ENCODE peak calls at places on chromosomes 5 and 9, in nine cellular contexts. O is esophagus squamous epithelium; X is CD8-positive, alpha-beta T cell; J is IMR-90; K is colonic mucosa; S is mesendoderm; D is left ventricle myocardium inferior; B is HL-60; I is neuronal stem cell. A is an unnamed sample. For H3K27me3, the result is how much of the 10 kb centered on the place peaks cover.

GRCh38 chr5:6713274-6714181 is at the start of gene TENT4A:
- DNase-seq in J (no peak), S (no peak), I (no peak), D (peak), O (peak), K (peak), B (peak), X (no peak), A (peak)

GRCh38 chr5:73030531-73030930 is 74.7 kb downstream of the FCHO2 start:
- DNase-seq in K (no peak), O (no peak), X (no peak), D (no peak), J (no peak), B (no peak), S (peak), I (no peak), A (no peak)

GRCh38 chr9:79778581-79778980 is 206.8 kb downstream of the TLE4 start:
- DNase-seq in D (no peak), O (no peak), I (no peak), S (no peak), K (no peak), B (no peak), J (no peak), X (no peak), A (no peak)

GRCh38 chr5:145360936-145361335 is 474.2 kb downstream of the PRELID2 start:
- DNase-seq in D (no peak), J (peak), B (no peak), S (no peak), O (no peak), K (no peak), X (no peak), I (no peak), A (no peak)

GRCh38 chr9:123778232-123778902 is 151.6 kb downstream of the DENND1A start:
- DNase-seq in J (no peak), S (peak), I (no peak), B (no peak), X (no peak), O (no peak), D (no peak), K (no peak), A (no peak)

GRCh38 chr5:119470851-119471451 is 18.7 kb downstream of the HSD17B4 start:
- DNase-seq in D (no peak), B (no peak), I (peak), K (no peak), X (no peak), S (peak), O (no peak), J (peak), A (no peak)

GRCh38 chr5:64979518-64979917 is 210.8 kb downstream of the CWC27 start:
- DNase-seq in O (no peak), D (no peak), X (no peak), S (no peak), B (no peak), I (no peak), J (no peak), K (no peak), A (no peak)

GRCh38 chr5:154493274-154493673 is 15.2 kb upstream of the HAND1 start:
- DNase-seq in X (no peak), O (no peak), D (no peak), B (no peak), K (no peak), J (no peak), S (no peak), I (no peak), A (no peak)

GRCh38 chr9:128575921-128576320 is 23.5 kb downstream of the SPTAN1 start:
- DNase-seq in K (no peak), X (no peak), B (no peak), I (no peak), O (no peak), J (no peak), D (no peak), S (no peak), A (no peak)

GRCh38 chr5:111930905-111931461 is 174.0 kb upstream of the NREP start:
- DNase-seq in O (no peak), K (no peak), J (peak), B (peak), X (no peak), D (no peak), I (no peak), S (no peak), A (no peak)

DNA sequence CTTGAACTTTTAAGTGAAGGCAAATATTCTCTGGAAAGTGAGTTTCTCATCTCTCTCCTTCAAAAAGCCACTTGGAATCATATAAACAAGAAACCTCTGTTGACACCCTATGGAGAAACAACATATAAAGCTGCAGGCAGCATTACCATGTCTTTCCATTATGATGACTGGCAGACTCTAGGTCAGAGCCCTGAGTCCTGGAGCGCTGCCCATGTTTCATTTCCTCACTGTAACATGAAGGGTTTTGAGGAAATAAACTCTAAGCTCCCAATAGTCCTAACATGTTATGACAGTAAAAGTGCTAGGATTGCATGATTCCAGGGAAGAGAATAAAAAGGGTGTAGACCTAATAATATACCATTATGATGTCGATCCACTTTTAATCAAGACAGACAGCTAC is 220.6 kb downstream of the CTNND2 start:
- DNase-seq in J (no peak), K (peak), I (no peak), S (no peak), D (peak), B (no peak), X (no peak), O (no peak), A (peak)
- H3K27me3 ChIP-seq in J (under half), K (under half), I (under half), S (under half), D (under half), B (under half), X (under half), O (under half), A (under half)

GRCh38 chr9:133276923-133277322 is 1.9 kb upstream of the ABO start:
- DNase-seq in I (no peak), K (no peak), X (no peak), J (no peak), S (no peak), O (no peak), B (no peak), D (no peak), A (no peak)

GRCh38 chr9:133276001-133276884 is 1.2 kb upstream of the ABO start:
- DNase-seq in B (no peak), J (no peak), X (no peak), D (no peak), S (no peak), O (no peak), I (no peak), K (no peak), A (no peak)

GRCh38 chr9:133273819-133274218 is 1.2 kb downstream of the ABO start:
- DNase-seq in I (no peak), K (peak), J (no peak), O (no peak), D (no peak), X (no peak), B (no peak), S (no peak), A (no peak)

GRCh38 chr9:133274236-133275104 is 531 bp downstream of the ABO start:
- DNase-seq in J (no peak), I (no peak), X (no peak), S (no peak), K (no peak), O (no peak), B (no peak), D (no peak), A (no peak)

DNA sequence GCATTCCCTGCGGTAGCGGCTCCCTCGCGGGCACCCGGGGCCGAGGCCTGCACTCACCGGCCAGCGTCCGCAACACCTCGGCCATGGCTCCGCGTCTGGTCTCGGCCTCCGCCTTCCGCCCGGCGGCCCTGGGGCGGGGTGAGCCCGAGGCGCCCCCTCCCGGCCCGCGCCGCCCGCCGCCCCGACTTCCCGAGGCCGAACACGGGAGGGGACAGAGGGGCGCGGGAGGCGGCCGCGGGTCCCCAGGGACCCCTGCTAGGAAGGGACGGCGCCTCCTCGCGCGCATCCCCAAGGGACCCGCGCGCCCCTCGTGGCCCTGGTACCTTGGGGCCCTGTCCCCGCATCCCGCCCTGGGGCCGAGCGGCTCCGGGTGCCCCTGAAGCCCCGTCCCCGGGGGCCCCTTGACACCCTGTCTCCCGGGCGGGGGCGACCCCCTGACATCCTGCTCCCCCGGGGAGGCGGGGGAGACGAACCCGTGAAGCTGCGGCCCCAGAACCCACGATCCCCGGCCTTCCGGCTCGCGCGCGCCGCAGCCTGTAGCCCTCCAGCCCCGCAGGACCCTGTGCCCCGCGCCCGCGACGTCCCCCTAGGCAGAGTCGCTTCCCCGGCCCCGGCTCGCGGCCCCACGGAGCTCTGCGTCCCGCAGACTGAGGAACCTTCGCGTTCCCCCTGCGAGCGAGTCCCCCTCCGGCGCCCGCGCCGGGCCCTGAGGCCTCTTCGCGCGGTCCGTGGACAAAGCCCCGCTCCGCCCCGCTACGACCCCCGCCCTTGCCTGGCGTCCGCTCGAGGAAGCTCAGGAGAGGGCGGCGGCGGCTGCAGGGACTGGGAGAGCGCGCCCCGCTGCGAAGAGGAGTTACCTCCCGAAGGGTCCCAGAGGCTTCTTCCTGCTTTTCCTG is at the start of gene ABO:
- DNase-seq in O (no peak), B (no peak), S (peak), X (no peak), K (peak), D (peak), J (no peak), I (no peak), A (no peak)
- H3K4me3 ChIP-seq in O (peak), B (no peak), S (no peak), X (no peak), K (peak), D (peak), J (no peak), I (peak), A (no peak)

GRCh38 chr9:133608382-133608781 is 807 bp downstream of the FAM163B start:
- DNase-seq in J (no peak), I (no peak), O (no peak), K (no peak), B (no peak), S (no peak), D (peak), X (no peak), A (no peak)

GRCh38 chr9:133606722-133607053 is 2.5 kb downstream of the FAM163B start:
- DNase-seq in O (no peak), I (no peak), X (no peak), S (no peak), K (no peak), D (no peak), J (no peak), B (no peak), A (no peak)

GRCh38 chr9:133607381-133607780 is 1.8 kb downstream of the FAM163B start:
- DNase-seq in K (no peak), X (no peak), S (no peak), O (no peak), I (no peak), D (no peak), B (no peak), J (no peak), A (peak)

GRCh38 chr9:133608881-133609280 is 308 bp downstream of the FAM163B start:
- DNase-seq in X (no peak), K (no peak), B (no peak), O (no peak), J (no peak), I (no peak), S (no peak), D (no peak), A (no peak)

DNA sequence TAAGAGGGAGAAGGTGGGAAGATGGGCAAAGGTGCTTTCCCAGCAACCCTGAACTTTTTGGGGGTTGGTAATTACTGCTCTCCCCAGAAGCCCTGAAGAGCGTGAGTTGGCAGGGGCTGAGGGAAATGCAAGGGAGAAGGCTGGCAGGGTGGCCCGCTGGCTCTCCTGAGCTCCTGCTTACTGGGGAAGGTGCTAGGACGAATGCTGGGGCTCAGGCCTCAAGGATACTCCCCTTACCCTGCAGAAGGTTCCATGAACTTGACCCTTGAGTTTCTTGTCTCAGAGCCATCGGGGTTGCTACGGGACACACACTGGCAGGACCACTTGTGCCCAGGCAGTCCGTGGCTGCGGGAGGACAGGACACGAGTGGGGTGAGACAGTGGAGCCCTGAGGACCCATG is 1.2 kb downstream of the FAM163B start:
- DNase-seq in K (no peak), O (no peak), D (peak), I (no peak), X (no peak), S (no peak), B (no peak), J (no peak), A (no peak)
- H3K27me3 ChIP-seq in K (under half), O (under half), D (half or more), I (half or more), X (under half), S (under half), B (under half), J (half or more), A (under half)

GRCh38 chr5:139438707-139439012 is 665 bp downstream of the DNAJC18 start:
- DNase-seq in X (no peak), S (no peak), D (no peak), B (no peak), I (no peak), J (no peak), O (no peak), K (no peak), A (no peak)
- H3K4me3 ChIP-seq in X (peak), S (peak), D (peak), B (peak), I (peak), J (peak), O (peak), K (peak), A (peak)

DNA sequence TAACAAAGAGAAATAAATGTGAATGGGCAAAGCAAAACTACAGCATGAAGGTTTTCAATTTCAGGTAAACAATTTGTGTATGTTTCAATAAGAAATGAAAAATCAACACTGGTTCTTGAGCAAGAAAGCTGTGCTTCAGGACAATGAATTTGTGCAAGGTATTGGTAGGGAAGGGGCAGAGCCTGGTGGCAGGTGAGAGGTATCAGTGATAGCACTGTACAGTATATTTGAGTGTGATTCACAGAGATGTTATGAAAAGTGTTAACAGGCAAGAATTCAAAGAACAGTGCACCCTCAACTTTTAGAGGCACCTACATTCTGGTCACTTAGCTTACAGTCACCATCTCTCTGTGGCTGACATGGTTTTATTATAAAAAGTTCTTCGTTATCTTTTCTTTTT is 25.7 kb downstream of the PLPP1 start:
- DNase-seq in S (no peak), B (no peak), I (no peak), X (no peak), K (no peak), J (no peak), D (no peak), O (no peak), A (no peak)
- H3K27me3 ChIP-seq in S (under half), B (under half), I (under half), X (under half), K (under half), J (under half), D (under half), O (under half), A (under half)

GRCh38 chr9:16721972-16722371 is 148.5 kb downstream of the BNC2 start:
- DNase-seq in B (no peak), O (no peak), S (no peak), X (no peak), I (no peak), D (peak), J (peak), K (no peak), A (no peak)
- H3K4me3 ChIP-seq in B (no peak), O (no peak), S (no peak), X (no peak), I (no peak), D (no peak), J (no peak), K (no peak), A (no peak)

DNA sequence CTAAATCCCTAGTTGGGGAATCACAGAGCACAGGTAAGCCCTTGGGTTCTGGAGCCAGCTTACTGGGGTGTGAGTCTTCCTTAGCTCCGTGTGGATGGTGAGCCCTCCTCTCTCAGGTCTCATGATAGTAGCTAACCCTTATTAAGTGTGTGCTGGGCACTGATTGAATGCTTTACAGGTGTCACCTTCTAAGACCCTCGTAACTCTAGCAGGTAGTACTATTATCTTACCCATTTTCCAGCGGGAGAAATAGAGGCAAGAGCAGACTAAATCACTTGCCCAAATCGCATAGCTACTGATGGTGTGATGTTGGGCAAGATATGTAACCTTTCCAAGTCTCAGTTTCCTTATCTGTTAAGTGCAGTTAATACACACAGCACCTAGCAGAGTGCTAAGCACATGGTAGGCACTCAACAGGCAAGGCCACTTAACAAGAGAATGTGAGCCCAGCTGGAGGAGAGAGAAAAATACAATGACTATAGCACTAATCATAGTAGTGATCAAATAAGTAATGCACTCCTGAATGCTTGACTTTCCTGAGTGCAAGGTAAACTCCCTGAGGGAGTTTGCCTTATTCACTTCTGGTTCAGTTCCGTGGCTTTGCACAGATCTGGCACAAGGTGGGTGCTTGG is at the start of gene DCANP1:
- DNase-seq in J (no peak), X (no peak), S (no peak), I (no peak), O (no peak), K (no peak), B (no peak), D (no peak), A (no peak)
- H3K27me3 ChIP-seq in J (under half), X (under half), S (under half), I (under half), O (under half), K (under half), B (under half), D (under half), A (under half)

GRCh38 chr5:61906820-61907219 is 399.2 kb upstream of the KIF2A start:
- DNase-seq in K (no peak), S (no peak), B (no peak), I (no peak), X (no peak), O (no peak), D (no peak), J (no peak), A (no peak)
- H3K4me3 ChIP-seq in K (no peak), S (no peak), B (no peak), I (no peak), X (no peak), O (no peak), D (no peak), J (no peak), A (no peak)

DNA sequence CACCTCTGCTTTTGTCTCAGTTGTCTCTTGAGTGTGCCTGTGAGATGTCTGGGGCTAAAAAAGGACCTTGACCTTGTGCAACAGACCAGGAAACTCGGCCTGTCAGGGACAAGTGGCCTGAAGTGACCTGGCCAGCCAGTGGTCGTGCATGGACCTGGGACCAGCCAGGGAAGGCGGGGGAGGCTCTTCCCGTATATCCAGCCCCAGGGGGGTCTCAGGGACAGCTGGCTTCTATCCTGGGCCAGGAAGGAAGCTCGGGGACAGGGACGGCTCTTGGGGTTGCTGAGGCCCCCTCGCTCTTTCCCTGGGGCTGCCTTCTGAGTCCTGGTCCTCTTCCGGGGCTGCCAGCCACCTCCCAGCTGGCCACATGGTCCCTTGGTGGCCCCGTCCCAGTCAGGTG is 3.2 kb upstream of the ADAMTSL2 start:
- DNase-seq in I (no peak), X (no peak), J (no peak), K (no peak), D (no peak), O (no peak), B (no peak), S (no peak), A (no peak)
- H3K27me3 ChIP-seq in I (half or more), X (under half), J (half or more), K (under half), D (under half), O (under half), B (under half), S (under half), A (under half)

A was measured in right lobe of liver.